ENCODE peak calls at places on chromosomes 1 and 21, in nine cellular contexts. One of them, this sample, is unnamed.

GRCh38 chr1:24735619-24736375 is 9.4 kb upstream of the CLIC4 start:
- DNase-seq in fibroblast of lung: peak; percentile 71
- DNase-seq in Calu3: no peak
- DNase-seq in adrenal gland: no peak
- DNase-seq in AG09309: no peak
- DNase-seq in brain microvascular endothelial cell: no peak
- DNase-seq in tibial artery: no peak
- DNase-seq in CD4-positive, alpha-beta T cell: no peak
- DNase-seq in astrocyte of the cerebellum: no peak
- DNase-seq in this sample: no peak

GRCh38 chr1:103266036-103266435 is 157.7 kb upstream of the COL11A1 start:
- DNase-seq in Calu3: no peak
- DNase-seq in astrocyte of the cerebellum: peak; percentile 64
- DNase-seq in adrenal gland: no peak
- DNase-seq in AG09309: no peak
- DNase-seq in CD4-positive, alpha-beta T cell: no peak
- DNase-seq in brain microvascular endothelial cell: no peak
- DNase-seq in tibial artery: no peak
- DNase-seq in fibroblast of lung: peak; percentile 82
- DNase-seq in this sample: no peak

GRCh38 chr1:34715139-34715538 is 39.7 kb upstream of the GJB5 start:
- DNase-seq in AG09309: no peak
- DNase-seq in Calu3: no peak
- DNase-seq in fibroblast of lung: no peak
- DNase-seq in astrocyte of the cerebellum: no peak
- DNase-seq in adrenal gland: no peak
- DNase-seq in tibial artery: no peak
- DNase-seq in CD4-positive, alpha-beta T cell: no peak
- DNase-seq in brain microvascular endothelial cell: no peak
- DNase-seq in this sample: no peak

GRCh38 chr1:192378276-192378675 is 61.5 kb downstream of the RGS21 start:
- DNase-seq in fibroblast of lung: no peak
- DNase-seq in tibial artery: no peak
- DNase-seq in brain microvascular endothelial cell: no peak
- DNase-seq in astrocyte of the cerebellum: no peak
- DNase-seq in AG09309: no peak
- DNase-seq in Calu3: no peak
- DNase-seq in CD4-positive, alpha-beta T cell: no peak
- DNase-seq in adrenal gland: no peak
- DNase-seq in this sample: no peak

GRCh38 chr1:203572134-203572625 is 54.5 kb upstream of the ATP2B4 start:
- DNase-seq in Calu3: no peak
- DNase-seq in tibial artery: no peak
- DNase-seq in astrocyte of the cerebellum: peak; percentile 63
- DNase-seq in AG09309: no peak
- DNase-seq in brain microvascular endothelial cell: peak; percentile 85
- DNase-seq in CD4-positive, alpha-beta T cell: no peak
- DNase-seq in fibroblast of lung: peak; percentile 80
- DNase-seq in adrenal gland: no peak
- DNase-seq in this sample: no peak

GRCh38 chr21:14306143-14306907 is 76.6 kb downstream of the HSPA13 start:
- DNase-seq in CD4-positive, alpha-beta T cell: no peak
- DNase-seq in AG09309: no peak
- DNase-seq in Calu3: no peak
- DNase-seq in astrocyte of the cerebellum: no peak
- DNase-seq in tibial artery: no peak
- DNase-seq in brain microvascular endothelial cell: no peak
- DNase-seq in adrenal gland: no peak
- DNase-seq in fibroblast of lung: no peak
- DNase-seq in this sample: no peak

GRCh38 chr1:28296401-28297220 is 32.2 kb upstream of the MED18 start:
- DNase-seq in Calu3: peak; percentile 19
- DNase-seq in AG09309: no peak
- DNase-seq in brain microvascular endothelial cell: no peak
- DNase-seq in fibroblast of lung: peak; percentile 21
- DNase-seq in adrenal gland: peak; percentile 41
- DNase-seq in CD4-positive, alpha-beta T cell: no peak
- DNase-seq in tibial artery: no peak
- DNase-seq in astrocyte of the cerebellum: no peak
- DNase-seq in this sample: no peak

GRCh38 chr1:168833801-168834224 is 104.8 kb upstream of the DPT start:
- DNase-seq in astrocyte of the cerebellum: no peak
- DNase-seq in brain microvascular endothelial cell: no peak
- DNase-seq in fibroblast of lung: no peak
- DNase-seq in CD4-positive, alpha-beta T cell: no peak
- DNase-seq in Calu3: no peak
- DNase-seq in AG09309: no peak
- DNase-seq in tibial artery: no peak
- DNase-seq in adrenal gland: no peak
- DNase-seq in this sample: no peak

GRCh38 chr1:32071758-32072621 is 749 bp upstream of the TMEM39B start:
- DNase-seq in AG09309: peak; percentile 5
- DNase-seq in fibroblast of lung: peak; percentile 70
- DNase-seq in astrocyte of the cerebellum: no peak
- DNase-seq in adrenal gland: no peak
- DNase-seq in brain microvascular endothelial cell: peak; percentile 64
- DNase-seq in tibial artery: no peak
- DNase-seq in Calu3: no peak
- DNase-seq in CD4-positive, alpha-beta T cell: no peak
- DNase-seq in this sample: no peak

DNA sequence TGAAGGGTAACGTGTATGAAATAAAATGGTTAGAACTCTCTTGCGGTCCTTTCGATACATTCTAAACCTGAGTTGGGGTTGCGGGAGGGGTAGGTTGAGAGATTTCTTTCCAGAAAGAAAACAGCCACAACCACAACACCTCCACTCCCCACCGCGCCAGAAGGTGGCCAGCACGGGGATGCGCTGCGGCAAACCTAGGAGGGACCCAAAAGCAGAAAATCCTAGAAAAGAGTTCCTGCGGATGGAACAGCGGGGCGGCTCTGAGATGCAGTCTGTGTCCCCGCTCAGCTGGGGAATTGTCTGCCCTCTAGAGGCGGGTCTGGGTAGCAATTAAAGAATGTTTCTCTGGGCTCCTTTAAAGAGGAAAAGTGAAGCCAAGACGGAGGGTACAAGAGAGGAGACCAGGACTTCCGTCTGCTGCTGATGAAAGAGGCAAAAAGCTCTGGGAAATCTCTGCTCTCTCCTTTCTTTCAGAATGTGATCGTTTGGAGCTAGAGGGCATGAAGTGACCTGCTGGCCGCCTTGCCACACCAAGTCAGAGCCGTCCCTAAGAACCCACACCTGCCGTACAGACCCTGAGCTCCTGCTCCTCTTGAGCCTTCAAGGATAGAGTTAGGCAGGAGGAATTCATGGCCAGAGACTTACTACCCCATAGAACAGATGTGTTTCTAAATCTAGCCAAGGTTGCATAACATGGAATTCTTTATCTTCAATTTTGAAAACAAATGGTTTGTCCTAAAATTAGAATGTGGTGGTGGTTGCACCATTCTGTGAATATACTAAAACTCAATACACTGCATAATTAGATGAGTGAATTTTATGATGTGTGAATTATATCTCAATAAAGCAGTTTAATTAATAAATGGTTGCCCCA is 46.5 kb upstream of the COA6 start:
- DNase-seq in Calu3: peak; percentile 79
- DNase-seq in brain microvascular endothelial cell: peak; percentile 54
- DNase-seq in CD4-positive, alpha-beta T cell: peak; percentile 72
- DNase-seq in fibroblast of lung: peak; percentile 33
- DNase-seq in adrenal gland: peak; percentile 30
- DNase-seq in tibial artery: peak; percentile 48
- DNase-seq in AG09309: no peak
- DNase-seq in astrocyte of the cerebellum: peak; percentile 19
- DNase-seq in this sample: peak; percentile 35
- TF ChIP-seq CTCF in Calu3: peak; percentile 86
- TF ChIP-seq CTCF in brain microvascular endothelial cell: peak; percentile 89
- TF ChIP-seq CTCF in CD4-positive, alpha-beta T cell: peak; percentile 87
- TF ChIP-seq CTCF in fibroblast of lung: peak; percentile 69
- TF ChIP-seq CTCF in adrenal gland: peak; percentile 40
- TF ChIP-seq CTCF in tibial artery: peak; percentile 71
- TF ChIP-seq CTCF in AG09309: peak; percentile 79
- TF ChIP-seq CTCF in astrocyte of the cerebellum: peak; percentile 86
- TF ChIP-seq CTCF in this sample: peak; percentile 34

GRCh38 chr1:11059166-11059989 is 440 bp downstream of the SRM start:
- DNase-seq in tibial artery: no peak
- DNase-seq in CD4-positive, alpha-beta T cell: no peak
- DNase-seq in astrocyte of the cerebellum: no peak
- DNase-seq in Calu3: no peak
- DNase-seq in fibroblast of lung: peak; percentile 13
- DNase-seq in adrenal gland: no peak
- DNase-seq in AG09309: no peak
- DNase-seq in brain microvascular endothelial cell: no peak
- DNase-seq in this sample: no peak

GRCh38 chr1:11061652-11062365 is 2.0 kb upstream of the SRM start:
- DNase-seq in fibroblast of lung: no peak
- DNase-seq in CD4-positive, alpha-beta T cell: no peak
- DNase-seq in Calu3: no peak
- DNase-seq in adrenal gland: no peak
- DNase-seq in astrocyte of the cerebellum: no peak
- DNase-seq in tibial artery: no peak
- DNase-seq in brain microvascular endothelial cell: no peak
- DNase-seq in AG09309: no peak
- DNase-seq in this sample: no peak

GRCh38 chr1:11058026-11058425 is 1.8 kb downstream of the SRM start:
- DNase-seq in CD4-positive, alpha-beta T cell: no peak
- DNase-seq in astrocyte of the cerebellum: no peak
- DNase-seq in brain microvascular endothelial cell: no peak
- DNase-seq in adrenal gland: no peak
- DNase-seq in AG09309: no peak
- DNase-seq in tibial artery: no peak
- DNase-seq in Calu3: no peak
- DNase-seq in fibroblast of lung: no peak
- DNase-seq in this sample: no peak

GRCh38 chr1:11058595-11059165 is 1.1 kb downstream of the SRM start:
- DNase-seq in adrenal gland: no peak
- DNase-seq in fibroblast of lung: no peak
- DNase-seq in tibial artery: no peak
- DNase-seq in Calu3: no peak
- DNase-seq in astrocyte of the cerebellum: no peak
- DNase-seq in CD4-positive, alpha-beta T cell: no peak
- DNase-seq in AG09309: no peak
- DNase-seq in brain microvascular endothelial cell: no peak
- DNase-seq in this sample: no peak

DNA sequence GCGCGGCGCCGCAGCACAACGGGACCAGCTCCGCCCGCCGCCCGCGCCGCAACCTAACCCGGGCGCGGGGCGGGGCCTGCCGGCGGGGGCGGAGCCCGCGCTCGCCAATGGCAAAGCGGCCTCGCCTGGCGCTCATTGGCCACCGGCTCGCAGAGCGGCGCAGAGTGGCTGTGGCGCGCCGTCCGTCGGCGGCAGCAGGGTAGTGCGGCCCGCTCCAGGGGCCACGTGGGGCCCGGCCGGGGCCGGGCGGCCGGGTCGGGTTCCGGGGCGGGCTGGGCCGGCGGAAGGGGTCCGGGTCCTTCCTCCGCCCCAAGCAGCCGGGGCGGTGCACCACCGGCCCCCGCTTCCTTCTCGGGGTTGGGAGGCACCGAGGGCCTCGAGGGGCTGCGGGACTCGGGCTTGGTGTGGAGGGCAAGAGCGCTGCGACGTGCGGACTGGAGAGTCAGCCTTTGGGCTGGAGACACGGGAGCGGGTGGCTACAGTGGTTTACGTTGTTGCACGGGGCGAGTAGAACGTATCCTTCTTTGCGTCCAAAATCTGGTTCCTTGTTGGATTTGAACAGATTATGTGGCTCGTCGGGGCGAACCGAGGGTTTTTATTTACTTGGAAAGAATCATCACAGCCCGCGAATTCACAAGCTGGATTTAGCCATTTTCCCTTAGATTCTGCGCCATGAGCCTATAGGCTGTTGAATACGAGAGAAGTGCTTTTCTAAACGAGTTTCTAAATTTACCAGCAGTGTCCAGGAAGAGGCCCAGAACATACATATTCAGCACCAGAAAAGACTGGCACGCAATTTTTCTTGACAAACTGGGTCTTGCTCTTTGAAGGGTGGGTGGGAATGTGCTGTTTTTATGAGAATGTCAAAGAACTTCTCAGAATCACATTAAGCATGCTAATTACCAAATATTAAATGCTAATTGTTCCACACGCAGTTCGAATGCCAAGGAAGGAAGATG is at the start of gene SRM:
- DNase-seq in CD4-positive, alpha-beta T cell: peak; percentile 81
- DNase-seq in adrenal gland: peak; percentile 89
- DNase-seq in AG09309: peak; percentile 46
- DNase-seq in astrocyte of the cerebellum: peak; percentile 65
- DNase-seq in tibial artery: peak; percentile 91
- DNase-seq in fibroblast of lung: peak; percentile 86
- DNase-seq in brain microvascular endothelial cell: peak; percentile 78
- DNase-seq in Calu3: peak; percentile 91
- DNase-seq in this sample: peak; percentile 96
- TF ChIP-seq CTCF in CD4-positive, alpha-beta T cell: no peak
- TF ChIP-seq CTCF in adrenal gland: peak; percentile 77
- TF ChIP-seq CTCF in AG09309: no peak
- TF ChIP-seq CTCF in astrocyte of the cerebellum: no peak
- TF ChIP-seq CTCF in tibial artery: peak; percentile 47
- TF ChIP-seq CTCF in fibroblast of lung: peak; percentile 25
- TF ChIP-seq CTCF in brain microvascular endothelial cell: peak; percentile 33
- TF ChIP-seq CTCF in Calu3: peak; percentile 56
- TF ChIP-seq CTCF in this sample: no peak

DNA sequence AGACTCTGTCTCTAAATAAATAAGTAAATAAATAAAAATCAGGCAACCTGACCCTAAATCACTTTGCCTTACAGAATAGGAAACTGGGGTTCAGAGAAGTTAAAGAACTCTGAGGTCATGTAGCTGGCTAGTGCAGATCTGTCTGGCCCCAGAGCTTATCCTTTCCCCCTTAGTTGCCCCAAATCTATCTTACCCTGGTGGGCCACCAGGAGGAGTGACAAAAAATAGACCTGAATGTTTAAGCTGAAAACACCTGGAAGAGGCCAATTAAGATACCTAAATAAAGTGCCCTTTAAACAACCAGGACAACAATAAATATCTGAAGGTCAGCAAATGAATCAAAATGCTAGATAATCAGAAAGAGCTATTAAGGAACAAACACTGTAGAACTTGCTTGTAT is 59.7 kb downstream of the TEX35 start:
- DNase-seq in Calu3: no peak
- DNase-seq in tibial artery: no peak
- DNase-seq in astrocyte of the cerebellum: no peak
- DNase-seq in adrenal gland: no peak
- DNase-seq in CD4-positive, alpha-beta T cell: no peak
- DNase-seq in brain microvascular endothelial cell: no peak
- DNase-seq in AG09309: no peak
- DNase-seq in fibroblast of lung: no peak
- DNase-seq in this sample: no peak
- TF ChIP-seq CTCF in Calu3: no peak
- TF ChIP-seq CTCF in tibial artery: no peak
- TF ChIP-seq CTCF in astrocyte of the cerebellum: no peak
- TF ChIP-seq CTCF in adrenal gland: no peak
- TF ChIP-seq CTCF in CD4-positive, alpha-beta T cell: no peak
- TF ChIP-seq CTCF in brain microvascular endothelial cell: peak; percentile 2
- TF ChIP-seq CTCF in AG09309: no peak
- TF ChIP-seq CTCF in fibroblast of lung: no peak
- TF ChIP-seq CTCF in this sample: no peak

DNA sequence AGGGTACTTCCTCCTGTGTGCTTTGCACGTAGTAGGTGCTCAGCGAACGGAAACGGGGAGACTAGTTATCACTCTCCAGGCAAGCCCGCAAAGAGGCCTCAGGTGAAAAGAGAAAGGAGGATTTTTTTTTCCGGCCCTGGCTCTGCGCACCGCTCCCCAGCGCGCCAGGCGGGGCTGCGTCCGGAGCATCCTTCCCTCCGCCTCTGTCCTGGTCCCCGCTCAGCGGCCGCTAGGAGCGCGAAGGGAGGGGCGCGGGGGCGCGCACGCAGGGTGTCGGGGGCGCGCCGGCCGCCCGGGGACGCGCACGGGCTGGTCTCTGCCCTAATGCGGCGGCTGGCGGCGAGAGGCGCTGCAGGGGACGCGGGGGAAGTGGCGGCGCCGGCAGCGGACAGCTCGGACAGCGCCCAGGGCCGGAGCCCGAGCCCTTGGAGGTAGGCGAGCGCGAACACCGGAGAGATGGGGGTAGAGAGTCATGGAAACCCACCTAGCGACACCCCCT is 42.3 kb upstream of the NFASC start:
- DNase-seq in Calu3: peak; percentile 60
- DNase-seq in AG09309: no peak
- DNase-seq in adrenal gland: peak; percentile 66
- DNase-seq in CD4-positive, alpha-beta T cell: no peak
- DNase-seq in tibial artery: peak; percentile 29
- DNase-seq in brain microvascular endothelial cell: peak; percentile 2
- DNase-seq in fibroblast of lung: peak; percentile 67
- DNase-seq in astrocyte of the cerebellum: no peak
- DNase-seq in this sample: peak; percentile 39
- TF ChIP-seq CTCF in Calu3: no peak
- TF ChIP-seq CTCF in AG09309: no peak
- TF ChIP-seq CTCF in adrenal gland: peak; percentile 26
- TF ChIP-seq CTCF in CD4-positive, alpha-beta T cell: no peak
- TF ChIP-seq CTCF in tibial artery: peak; percentile 22
- TF ChIP-seq CTCF in brain microvascular endothelial cell: no peak
- TF ChIP-seq CTCF in fibroblast of lung: no peak
- TF ChIP-seq CTCF in astrocyte of the cerebellum: no peak
- TF ChIP-seq CTCF in this sample: no peak

This sample was measured in activated B cell treated with CpG ODN at 0.5 μM for 24 hours.